ENCODE peak calls at places on chromosomes 13 and 19, in four cellular contexts. R is H9, T is IMR-90, X is H1. Q is an unnamed sample.

GRCh38 chr19:8097198-8097597 is 44.6 kb downstream of the CCL25 start:
- DNase-seq in X (no peak), R (no peak), T (no peak), Q (no peak)

GRCh38 chr19:4976412-4977298 is 7.7 kb downstream of the KDM4B start:
- DNase-seq in T (peak), X (no peak), R (peak), Q (peak)

GRCh38 chr19:34370117-34370516 is 5.1 kb downstream of the GPI start:
- DNase-seq in R (no peak), T (no peak), X (no peak), Q (no peak)

GRCh38 chr13:50448535-50448981 is 394.9 kb downstream of the DLEU7 start:
- DNase-seq in T (no peak), X (no peak), R (no peak), Q (no peak)

GRCh38 chr19:18265611-18265981 is 8.7 kb downstream of the IQCN start:
- DNase-seq in X (no peak), R (no peak), T (no peak), Q (no peak)

GRCh38 chr13:94154362-94154761 is 325.1 kb downstream of the DCT start:
- DNase-seq in R (no peak), T (peak), X (no peak), Q (peak)

GRCh38 chr13:113874177-113874576 is 10.3 kb upstream of the GAS6 start:
- DNase-seq in R (no peak), T (no peak), X (no peak), Q (no peak)

GRCh38 chr19:30344446-30345425 is 27.4 kb upstream of the ZNF536 start:
- DNase-seq in R (no peak), X (no peak), T (no peak), Q (no peak)

GRCh38 chr13:28464861-28465260 is 30.1 kb downstream of the FLT1 start:
- DNase-seq in R (no peak), T (no peak), X (no peak), Q (no peak)

GRCh38 chr13:38415233-38415632 is 65.6 kb downstream of the UFM1 start:
- DNase-seq in R (no peak), T (no peak), X (no peak), Q (peak)

GRCh38 chr19:3969435-3970312 is 1.2 kb downstream of the DAPK3 start:
- DNase-seq in R (peak), T (peak), X (no peak), Q (peak)

GRCh38 chr13:26653310-26653709 is 95.8 kb downstream of the WASF3 start:
- DNase-seq in R (no peak), T (peak), X (no peak), Q (no peak)

GRCh38 chr13:43128504-43128929 is 105.1 kb downstream of the DNAJC15 start:
- DNase-seq in R (no peak), T (no peak), X (no peak), Q (no peak)

GRCh38 chr19:4352701-4353121 is 9.3 kb downstream of the MPND start:
- DNase-seq in X (no peak), T (peak), R (peak), Q (peak)

GRCh38 chr13:113489549-113490495 is 689 bp downstream of the DCUN1D2 start:
- DNase-seq in X (no peak), R (no peak), T (peak), Q (peak)

GRCh38 chr19:43481701-43482100 is 16.3 kb upstream of the LYPD3 start:
- DNase-seq in T (no peak), R (no peak), X (no peak), Q (no peak)

GRCh38 chr13:80050252-80050651 is 290.7 kb downstream of the SPRY2 start:
- DNase-seq in X (no peak), T (peak), R (no peak), Q (no peak)

GRCh38 chr19:55486971-55487883 is 1.0 kb upstream of the SSC5D start:
- DNase-seq in X (no peak), T (peak), R (no peak), Q (peak)

GRCh38 chr13:20553309-20553708 is 13.6 kb upstream of the IFT88 start:
- DNase-seq in X (no peak), R (no peak), T (no peak), Q (no peak)

GRCh38 chr13:50915562-50915961 is 6.0 kb downstream of the RNASEH2B start:
- DNase-seq in X (no peak), T (no peak), R (no peak), Q (peak)

GRCh38 chr19:15529774-15530372 is 21.5 kb downstream of the CYP4F22 start:
- DNase-seq in X (no peak), R (no peak), T (no peak), Q (no peak)

GRCh38 chr13:24066405-24067292 is 93.9 kb upstream of the SPATA13 start:
- DNase-seq in X (no peak), R (peak), T (no peak), Q (no peak)

GRCh38 chr13:112775791-112776279 is 86.0 kb downstream of the ATP11A start:
- DNase-seq in R (peak), T (no peak), X (no peak), Q (peak)

GRCh38 chr13:26377038-26377437 is 123.1 kb downstream of the CDK8 start:
- DNase-seq in T (peak), X (peak), R (peak), Q (peak)

GRCh38 chr13:105471683-105472082 is 1063.8 kb downstream of the EFNB2 start:
- DNase-seq in X (no peak), R (no peak), T (peak), Q (no peak)

GRCh38 chr13:24168392-24168750 is 7.9 kb downstream of the SPATA13 start:
- DNase-seq in R (no peak), X (no peak), T (no peak), Q (no peak)

GRCh38 chr13:113061271-113061625 is 44.3 kb upstream of the F7 start:
- DNase-seq in X (no peak), T (no peak), R (no peak), Q (no peak)

GRCh38 chr13:28978574-28978973 is 158.4 kb downstream of the MTUS2 start:
- DNase-seq in X (no peak), T (no peak), R (no peak), Q (no peak)

GRCh38 chr13:41587490-41587889 is 130.1 kb downstream of the RGCC start:
- DNase-seq in T (no peak), R (peak), X (no peak), Q (peak)

GRCh38 chr19:16564842-16565241 is 7.4 kb downstream of the SLC35E1 start:
- DNase-seq in X (no peak), T (no peak), R (no peak), Q (no peak)

GRCh38 chr13:34156841-34157365 is 339.0 kb downstream of the RFC3 start:
- DNase-seq in T (peak), R (peak), X (peak), Q (peak)

GRCh38 chr13:102310691-102311432 is 91.0 kb downstream of the FGF14 start:
- DNase-seq in T (no peak), R (no peak), X (no peak), Q (peak)

GRCh38 chr13:43388282-43389034 is 365.1 kb downstream of the DNAJC15 start:
- DNase-seq in T (no peak), R (no peak), X (no peak), Q (no peak)

GRCh38 chr13:20401586-20401957 is 124.1 kb downstream of the CRYL1 start:
- DNase-seq in X (no peak), T (no peak), R (no peak), Q (no peak)

GRCh38 chr13:94829201-94829600 is 116.9 kb upstream of the SOX21 start:
- DNase-seq in R (no peak), T (no peak), X (no peak), Q (no peak)

DNA sequence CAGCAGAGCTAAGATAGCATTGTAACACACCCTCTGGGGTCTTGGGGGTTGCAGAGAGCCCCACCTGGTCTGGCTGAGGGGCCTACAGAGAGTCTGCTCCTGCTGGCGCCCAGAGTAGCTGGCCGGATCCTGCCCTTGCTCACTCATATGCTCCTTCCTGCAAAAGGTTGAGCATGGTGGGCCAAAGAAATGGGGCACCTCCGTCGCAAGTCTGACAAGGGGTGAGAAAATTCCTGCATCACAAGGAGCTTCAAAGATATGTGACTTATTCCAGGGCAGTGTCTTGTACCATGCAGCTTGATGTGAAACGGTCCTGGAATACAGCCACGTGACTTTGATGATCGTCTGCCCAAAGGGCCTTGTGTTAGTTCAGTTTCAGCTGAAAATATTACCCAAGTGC is 218.3 kb downstream of the DCLK1 start:
- DNase-seq in X (no peak), R (no peak), T (no peak), Q (no peak)
- H3K4ac ChIP-seq in X (no peak), R (no peak), T (no peak), Q (no peak)

DNA sequence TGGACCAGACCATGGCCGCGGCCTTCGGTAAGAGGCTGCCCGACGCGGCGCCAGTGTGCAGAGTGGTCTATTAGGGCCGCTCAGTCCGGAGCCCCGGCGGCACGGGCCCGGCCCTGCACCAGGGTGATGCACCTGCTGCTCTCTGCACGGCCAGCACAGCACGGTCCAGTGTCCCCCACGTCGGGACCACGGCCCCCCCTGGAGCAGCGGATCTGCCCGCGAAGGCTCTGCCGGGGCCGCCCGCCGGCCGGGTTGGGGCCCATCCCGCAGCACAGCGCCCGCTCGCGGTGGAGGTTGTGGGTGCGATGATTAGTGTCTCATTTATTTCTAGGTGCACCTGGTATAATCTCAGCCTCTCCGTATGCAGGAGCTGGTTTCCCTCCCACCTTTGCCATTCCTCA is 7.9 kb downstream of the PTBP1 start:
- DNase-seq in X (no peak), T (no peak), R (no peak), Q (no peak)
- H4K5ac ChIP-seq in X (no peak), T (no peak), R (no peak), Q (no peak)

GRCh38 chr19:57583104-57583520 is 833 bp upstream of the ZIK1 start:
- DNase-seq in T (no peak), X (no peak), R (peak), Q (no peak)

GRCh38 chr19:57576661-57577060 is 2.0 kb downstream of the ZNF416 start:
- DNase-seq in R (no peak), T (no peak), X (no peak), Q (no peak)

GRCh38 chr19:57583521-57584416 is at the start of gene ZIK1:
- DNase-seq in T (peak), R (peak), X (peak), Q (peak)

GRCh38 chr19:57578487-57579205 is at the start of gene ZNF416:
- DNase-seq in R (peak), X (peak), T (peak), Q (peak)
- H3K4ac ChIP-seq in R (no peak), X (no peak), T (peak), Q (peak)

GRCh38 chr19:6187374-6187773 is 51.9 kb downstream of the ACSBG2 start:
- DNase-seq in X (no peak), T (no peak), R (no peak), Q (no peak)

GRCh38 chr19:6181119-6181518 is 45.7 kb downstream of the ACSBG2 start:
- DNase-seq in T (no peak), X (no peak), R (no peak), Q (no peak)

GRCh38 chr19:6185825-6186193 is 50.3 kb downstream of the ACSBG2 start:
- DNase-seq in T (no peak), X (no peak), R (no peak), Q (no peak)

GRCh38 chr19:6185093-6185824 is 49.8 kb downstream of the ACSBG2 start:
- DNase-seq in T (no peak), X (no peak), R (no peak), Q (no peak)

GRCh38 chr19:6186435-6186834 is 51.0 kb downstream of the ACSBG2 start:
- DNase-seq in R (no peak), T (no peak), X (no peak), Q (no peak)
- H4K5ac ChIP-seq in R (no peak), T (no peak), X (no peak), Q (no peak)

GRCh38 chr19:38661166-38661565 is 13.7 kb downstream of the ACTN4 start:
- DNase-seq in X (no peak), R (no peak), T (no peak), Q (no peak)
- H3K4ac ChIP-seq in X (no peak), R (no peak), T (peak), Q (no peak)